ENCODE peak calls at places on chromosomes 1 and 21, in four cellular contexts. R is heart right ventricle, L is omental fat pad, J is Calu3. Z is an unnamed sample.

GRCh38 chr1:204261746-204262505 is 48.1 kb upstream of the GOLT1A start:
- DNase-seq in R (no peak), L (no peak), J (no peak), Z (no peak)

GRCh38 chr1:59718064-59718988 is 96.4 kb upstream of the HOOK1 start:
- DNase-seq in R (no peak), L (no peak), J (no peak), Z (no peak)

GRCh38 chr21:41615613-41616012 is 107.7 kb upstream of the TMPRSS2 start:
- DNase-seq in R (no peak), L (no peak), J (no peak), Z (no peak)

GRCh38 chr1:225517697-225518096 is 89.9 kb upstream of the LBR start:
- DNase-seq in R (no peak), L (no peak), J (no peak), Z (no peak)

GRCh38 chr1:22621761-22622160 is 14.7 kb upstream of the C1QA start:
- DNase-seq in R (no peak), L (no peak), J (no peak), Z (no peak)

GRCh38 chr1:154751690-154752089 is 118.4 kb downstream of the KCNN3 start:
- DNase-seq in R (no peak), L (no peak), J (no peak), Z (no peak)

GRCh38 chr1:42807056-42807668 is 9.8 kb upstream of the ERMAP start:
- DNase-seq in R (no peak), L (no peak), J (no peak), Z (no peak)

GRCh38 chr1:230090194-230090711 is 23.2 kb downstream of the GALNT2 start:
- DNase-seq in R (no peak), L (no peak), J (no peak), Z (no peak)

GRCh38 chr1:210362526-210362925 is 33.8 kb downstream of the HHAT start:
- DNase-seq in R (peak), L (no peak), J (no peak), Z (no peak)

GRCh38 chr1:32724678-32725594 is 22.4 kb upstream of the SYNC start:
- DNase-seq in R (peak), L (no peak), J (peak), Z (no peak)

GRCh38 chr1:109617291-109617801 is 2.1 kb downstream of the GNAT2 start:
- DNase-seq in R (no peak), L (no peak), J (peak), Z (no peak)

GRCh38 chr1:36584874-36585759 is 102.4 kb upstream of the CSF3R start:
- DNase-seq in R (no peak), L (no peak), J (no peak), Z (no peak)

GRCh38 chr1:112727716-112728115 is 12.6 kb upstream of the PPM1J start:
- DNase-seq in R (no peak), L (no peak), J (no peak), Z (no peak)

GRCh38 chr1:3125078-3125477 is 56.1 kb downstream of the PRDM16 start:
- DNase-seq in R (no peak), L (no peak), J (no peak), Z (no peak)

GRCh38 chr1:244104309-244105060 is 53.4 kb downstream of the ZBTB18 start:
- DNase-seq in R (no peak), L (no peak), J (peak), Z (no peak)

GRCh38 chr21:26948194-26948593 is 18.7 kb downstream of the ADAMTS5 start:
- DNase-seq in R (no peak), L (no peak), J (no peak), Z (no peak)

GRCh38 chr1:193368302-193368701 is 181.9 kb upstream of the B3GALT2 start:
- DNase-seq in R (no peak), L (no peak), J (no peak), Z (no peak)

GRCh38 chr1:12143631-12144155 is 23.1 kb upstream of the TNFRSF1B start:
- DNase-seq in R (peak), L (peak), J (peak), Z (no peak)
- TF ChIP-seq CTCF in R (no peak), L (no peak), J (no peak), Z (no peak)

GRCh38 chr1:25695066-25695990 is 78.7 kb downstream of the MAN1C1 start:
- DNase-seq in R (peak), L (peak), J (peak), Z (no peak)
- TF ChIP-seq CTCF in R (peak), L (no peak), J (no peak), Z (no peak)

GRCh38 chr1:52914463-52914862 is 7.1 kb downstream of the ECHDC2 start:
- DNase-seq in R (no peak), L (no peak), J (no peak), Z (no peak)

GRCh38 chr1:52913014-52913413 is 8.5 kb downstream of the ECHDC2 start:
- DNase-seq in R (no peak), L (no peak), J (no peak), Z (no peak)

GRCh38 chr1:52911541-52911940 is 10.0 kb downstream of the ECHDC2 start:
- DNase-seq in R (no peak), L (no peak), J (no peak), Z (no peak)

GRCh38 chr1:52915211-52915854 is 6.2 kb downstream of the ECHDC2 start:
- DNase-seq in R (no peak), L (no peak), J (no peak), Z (no peak)

GRCh38 chr1:52913537-52913936 is 8.0 kb downstream of the ECHDC2 start:
- DNase-seq in R (no peak), L (no peak), J (no peak), Z (no peak)
- TF ChIP-seq CTCF in R (no peak), L (no peak), J (no peak), Z (no peak)

GRCh38 chr1:44808938-44809917 is 905 bp downstream of the BTBD19 start:
- DNase-seq in R (peak), L (no peak), J (no peak), Z (no peak)
- TF ChIP-seq CTCF in R (no peak), L (no peak), J (no peak), Z (no peak)

DNA sequence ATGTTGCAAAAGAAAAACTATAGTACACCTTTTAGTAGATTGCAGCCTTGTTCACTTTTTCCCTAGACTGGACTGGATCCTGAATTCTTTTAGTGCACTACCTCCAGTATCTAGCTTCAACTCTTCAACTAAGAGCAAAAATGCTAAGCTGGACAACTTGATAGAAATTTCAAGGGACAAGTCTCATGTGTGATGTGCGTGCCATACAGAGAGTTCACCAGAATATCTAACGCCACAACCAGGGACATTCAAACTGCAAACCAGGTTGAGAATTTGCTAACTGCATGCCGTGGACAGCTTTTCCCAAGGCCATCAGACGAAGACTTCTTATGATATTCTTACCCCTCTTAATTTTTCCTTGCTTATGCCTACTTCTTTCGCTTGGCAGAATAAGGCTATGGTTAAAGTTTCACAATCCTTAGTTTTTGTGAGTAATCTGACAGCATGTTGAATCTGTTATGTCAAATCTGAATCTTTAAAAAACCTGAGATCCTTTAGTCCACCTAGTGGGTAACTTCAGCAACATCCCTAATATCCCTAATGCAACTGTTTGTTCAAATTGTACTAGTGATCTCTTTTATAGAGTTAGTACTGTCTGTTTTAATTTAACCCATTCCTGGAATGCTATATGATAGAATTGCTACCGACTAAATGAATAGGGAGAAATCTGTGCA is 66.4 kb downstream of the DDAH1 start:
- DNase-seq in R (no peak), L (no peak), J (no peak), Z (no peak)
- TF ChIP-seq CTCF in R (peak), L (no peak), J (no peak), Z (peak)

GRCh38 chr1:46099215-46099614 is 33.2 kb downstream of the PIK3R3 start:
- DNase-seq in R (no peak), L (no peak), J (no peak), Z (no peak)
- TF ChIP-seq CTCF in R (no peak), L (no peak), J (no peak), Z (no peak)

GRCh38 chr1:40161888-40162397 is 756 bp downstream of the RLF start:
- DNase-seq in R (no peak), L (no peak), J (no peak), Z (no peak)
- TF ChIP-seq CTCF in R (no peak), L (no peak), J (no peak), Z (no peak)

GRCh38 chr1:117341123-117341522 is 26.1 kb upstream of the MAN1A2 start:
- DNase-seq in R (no peak), L (no peak), J (no peak), Z (no peak)

GRCh38 chr1:117342397-117342796 is 24.9 kb upstream of the MAN1A2 start:
- DNase-seq in R (no peak), L (no peak), J (no peak), Z (no peak)

GRCh38 chr1:117335376-117336086 is 31.7 kb upstream of the MAN1A2 start:
- DNase-seq in R (no peak), L (no peak), J (no peak), Z (no peak)

GRCh38 chr1:117336087-117336817 is 31.0 kb upstream of the MAN1A2 start:
- DNase-seq in R (peak), L (no peak), J (no peak), Z (no peak)

GRCh38 chr1:117339866-117340357 is 27.3 kb upstream of the MAN1A2 start:
- DNase-seq in R (no peak), L (no peak), J (peak), Z (no peak)
- TF ChIP-seq CTCF in R (no peak), L (no peak), J (no peak), Z (peak)

GRCh38 chr1:222049176-222049575 is 307.3 kb upstream of the DUSP10 start:
- DNase-seq in R (no peak), L (no peak), J (no peak), Z (no peak)
- TF ChIP-seq CTCF in R (no peak), L (no peak), J (no peak), Z (no peak)

GRCh38 chr1:234912541-234913312 is 215.9 kb downstream of the TOMM20 start:
- DNase-seq in R (no peak), L (no peak), J (no peak), Z (no peak)
- TF ChIP-seq CTCF in R (peak), L (no peak), J (no peak), Z (no peak)